ENCODE peak calls at places on chromosomes 1 and 21, in six cellular contexts. C is IMR-90, K is neuronal stem cell, R is H1, N is mesenchymal stem cell, G is trophoblast cell. X is an unnamed sample.

GRCh38 chr1:175174702-175175102 is 17.9 kb downstream of the KIAA0040 start:
- DNase-seq in C (no peak), K (no peak), R (no peak), N (no peak), G (no peak), X (no peak)

GRCh38 chr1:224080082-224080774 is 33.7 kb upstream of the FBXO28 start:
- DNase-seq in C (peak), K (no peak), R (no peak), N (peak), G (peak), X (no peak)

GRCh38 chr1:181479137-181479745 is 4.1 kb upstream of the CACNA1E start:
- DNase-seq in C (peak), K (peak), R (no peak), N (peak), G (peak), X (peak)

GRCh38 chr1:174964261-174964984 is 35.3 kb upstream of the CACYBP start:
- DNase-seq in C (no peak), K (no peak), R (no peak), N (peak), G (peak), X (no peak)

GRCh38 chr1:115182012-115182715 is 92.9 kb upstream of the TSPAN2 start:
- DNase-seq in C (no peak), K (no peak), R (no peak), N (peak), G (no peak), X (no peak)

GRCh38 chr1:248686815-248687214 is 15.8 kb downstream of the OR14I1 start:
- DNase-seq in C (no peak), K (no peak), R (no peak), N (no peak), G (peak), X (no peak)

GRCh38 chr1:54965624-54966340 is 14.6 kb upstream of the TMEM61 start:
- DNase-seq in C (peak), K (no peak), R (no peak), N (peak), G (no peak), X (no peak)

GRCh38 chr1:81832573-81832972 is 31.8 kb downstream of the ADGRL2 start:
- DNase-seq in C (peak), K (no peak), R (no peak), N (peak), G (no peak), X (peak)

GRCh38 chr1:160130486-160130885 is 14.9 kb downstream of the ATP1A2 start:
- DNase-seq in C (no peak), K (no peak), R (no peak), N (no peak), G (peak), X (no peak)

GRCh38 chr1:41313661-41314131 is 47.5 kb upstream of the FOXO6 start:
- DNase-seq in C (no peak), K (no peak), R (peak), N (peak), G (peak), X (peak)

GRCh38 chr1:25610822-25611630 is 5.6 kb upstream of the MAN1C1 start:
- DNase-seq in C (peak), K (no peak), R (no peak), N (no peak), G (no peak), X (no peak)

GRCh38 chr1:58971629-58972140 is 187.8 kb upstream of the JUN start:
- DNase-seq in C (peak), K (no peak), R (no peak), N (peak), G (peak), X (no peak)

GRCh38 chr1:205582046-205582445 is 49.8 kb downstream of the ELK4 start:
- DNase-seq in C (no peak), K (no peak), R (no peak), N (no peak), G (no peak), X (no peak)

GRCh38 chr1:19398309-19398760 is 86.2 kb downstream of the SLC66A1 start:
- DNase-seq in C (peak), K (no peak), R (no peak), N (peak), G (peak), X (peak)

GRCh38 chr1:241847796-241848668 is at the start of gene EXO1:
- DNase-seq in C (peak), K (peak), R (peak), N (peak), G (peak), X (peak)

GRCh38 chr1:214219916-214220315 is 61.0 kb upstream of the SMYD2 start:
- DNase-seq in C (peak), K (no peak), R (no peak), N (no peak), G (no peak), X (no peak)

GRCh38 chr1:165858364-165858823 is 31.0 kb downstream of the UCK2 start:
- DNase-seq in C (no peak), K (no peak), R (no peak), N (no peak), G (no peak), X (no peak)

GRCh38 chr1:212463565-212464270 is 31.0 kb downstream of the NENF start:
- DNase-seq in C (no peak), K (no peak), R (no peak), N (no peak), G (no peak), X (no peak)

GRCh38 chr1:23793018-23793781 is 2.3 kb downstream of the LYPLA2 start:
- DNase-seq in C (no peak), K (no peak), R (no peak), N (peak), G (peak), X (peak)

GRCh38 chr21:35410123-35410522 is 361.0 kb upstream of the RUNX1 start:
- DNase-seq in C (no peak), K (no peak), R (no peak), N (no peak), G (no peak), X (no peak)

GRCh38 chr1:154326546-154327465 is 1.5 kb downstream of the ATP8B2 start:
- DNase-seq in C (peak), K (no peak), R (no peak), N (no peak), G (no peak), X (no peak)

GRCh38 chr1:220880726-220881506 is 1.7 kb downstream of the HLX start:
- DNase-seq in C (peak), K (no peak), R (no peak), N (peak), G (peak), X (peak)

GRCh38 chr1:183027791-183028190 is 4.6 kb downstream of the LAMC1 start:
- DNase-seq in C (no peak), K (no peak), R (no peak), N (no peak), G (no peak), X (peak)
- H3K4me3 ChIP-seq in C (no peak), K (no peak), R (no peak), N (peak), G (no peak), X (no peak)

GRCh38 chr1:163928080-163928479 is 606.3 kb downstream of the NUF2 start:
- DNase-seq in C (no peak), K (no peak), R (no peak), N (no peak), G (no peak), X (peak)
- H2BK120ac ChIP-seq in C (no peak), K (no peak), R (no peak), N (no peak), G (no peak), X (no peak)

GRCh38 chr1:37926061-37926924 is 20.6 kb downstream of the INPP5B start:
- DNase-seq in C (no peak), K (no peak), R (no peak), N (no peak), G (no peak), X (no peak)
- H3K4me3 ChIP-seq in C (no peak), K (no peak), R (no peak), N (no peak), G (no peak), X (no peak)

GRCh38 chr1:109099871-109100757 is 9.6 kb downstream of the TMEM167B start:
- DNase-seq in C (peak), K (peak), R (peak), N (peak), G (peak), X (peak)
- H2BK120ac ChIP-seq in C (peak), K (peak), R (peak), N (peak), G (peak), X (no peak)

GRCh38 chr1:9655127-9655723 is 3.7 kb downstream of the PIK3CD start:
- DNase-seq in C (no peak), K (no peak), R (no peak), N (no peak), G (no peak), X (no peak)
- H3K4me3 ChIP-seq in C (no peak), K (no peak), R (no peak), N (no peak), G (no peak), X (no peak)

DNA sequence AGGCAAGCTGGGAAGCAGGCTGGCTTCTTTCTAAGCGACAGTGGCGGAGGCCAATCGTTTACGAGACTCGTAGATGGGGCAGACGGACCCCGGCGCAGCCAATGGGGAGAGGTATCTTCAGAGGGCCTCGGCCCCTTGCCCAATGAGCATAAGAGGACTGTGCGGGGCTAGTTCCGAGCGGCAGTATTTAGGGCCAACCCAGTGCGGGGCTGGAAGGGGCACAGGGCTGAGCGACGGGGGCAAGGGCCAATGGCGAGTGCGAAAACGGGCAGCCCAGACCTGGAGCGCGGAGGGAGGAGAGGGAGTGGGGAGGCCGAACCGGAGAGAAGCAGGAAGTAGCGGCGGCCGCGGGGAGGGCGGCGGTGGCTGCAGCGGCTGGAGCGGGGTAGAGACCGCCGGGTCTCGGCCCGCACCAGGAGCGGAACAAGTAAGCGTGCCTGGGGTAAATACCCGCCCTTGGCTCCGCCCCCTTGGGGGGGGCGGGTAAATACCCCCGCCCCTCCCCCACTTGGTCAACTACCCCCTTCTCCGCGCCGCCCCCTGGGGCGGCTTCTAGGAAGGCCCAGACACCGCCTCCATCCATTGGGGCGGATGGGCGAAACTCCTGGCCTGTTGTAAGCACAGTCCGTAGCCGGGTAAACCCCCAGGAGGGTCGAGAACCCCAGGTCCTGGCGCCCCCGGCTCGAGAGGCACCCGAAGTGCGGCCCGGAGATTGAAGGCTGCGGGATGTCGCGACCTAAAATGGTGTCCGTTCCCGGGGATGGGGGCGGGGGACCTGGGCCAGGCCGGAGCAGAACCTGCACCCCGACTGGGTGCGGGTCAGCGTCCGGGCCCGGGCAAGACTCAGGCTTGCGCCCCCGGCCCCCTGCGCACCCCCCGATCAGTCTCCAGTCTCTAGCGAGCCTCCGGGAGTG is at the start of gene ZNF687:
- DNase-seq in C (peak), K (peak), R (peak), N (peak), G (peak), X (peak)
- H2BK120ac ChIP-seq in C (peak), K (no peak), R (peak), N (peak), G (peak), X (no peak)

GRCh38 chr1:145757420-145757819 is 38.1 kb downstream of the CD160 start:
- DNase-seq in C (peak), K (no peak), R (no peak), N (no peak), G (no peak), X (no peak)

GRCh38 chr1:145758575-145758974 is 39.3 kb downstream of the CD160 start:
- DNase-seq in C (no peak), K (no peak), R (no peak), N (no peak), G (no peak), X (no peak)

GRCh38 chr1:145758116-145758515 is 38.8 kb downstream of the CD160 start:
- DNase-seq in C (no peak), K (no peak), R (no peak), N (no peak), G (no peak), X (no peak)

GRCh38 chr1:145759713-145760112 is 40.4 kb downstream of the CD160 start:
- DNase-seq in C (no peak), K (no peak), R (no peak), N (no peak), G (no peak), X (no peak)
- H3K4me3 ChIP-seq in C (no peak), K (no peak), R (no peak), N (no peak), G (no peak), X (no peak)

X was measured in mesendoderm.